ENCODE peak calls at places on chromosomes 1 and 21, in nine cellular contexts. B, H, A, L, C, T, Y, M and P are unnamed samples.

GRCh38 chr1:92473781-92474495 is 12.8 kb downstream of the GFI1 start:
- DNase-seq in B (no peak), H (no peak), A (no peak), L (no peak), C (no peak), T (no peak), Y (no peak), M (no peak), P (no peak)

GRCh38 chr1:89965203-89965900 is 29.6 kb upstream of the ZNF326 start:
- DNase-seq in B (no peak), H (no peak), A (no peak), L (no peak), C (no peak), T (no peak), Y (peak; percentile 32), M (no peak), P (no peak)

GRCh38 chr21:30561264-30561895 is at the start of gene KRTAP19-7:
- DNase-seq in B (no peak), H (no peak), A (no peak), L (no peak), C (no peak), T (no peak), Y (no peak), M (no peak), P (no peak)

GRCh38 chr1:941027-941587 is 17.4 kb downstream of the SAMD11 start:
- DNase-seq in B (no peak), H (no peak), A (no peak), L (no peak), C (no peak), T (no peak), Y (no peak), M (no peak), P (no peak)

GRCh38 chr1:210262897-210263272 is 30.3 kb downstream of the SERTAD4 start:
- DNase-seq in B (no peak), H (no peak), A (no peak), L (no peak), C (no peak), T (no peak), Y (no peak), M (no peak), P (no peak)

GRCh38 chr1:236099622-236100021 is 34.7 kb upstream of the NID1 start:
- DNase-seq in B (no peak), H (no peak), A (no peak), L (no peak), C (no peak), T (no peak), Y (no peak), M (no peak), P (no peak)

GRCh38 chr1:57091642-57092041 is 125.8 kb upstream of the C8B start:
- DNase-seq in B (no peak), H (no peak), A (no peak), L (no peak), C (no peak), T (no peak), Y (no peak), M (no peak), P (no peak)

GRCh38 chr1:40661678-40662077 is 3.8 kb downstream of the RIMS3 start:
- DNase-seq in B (no peak), H (no peak), A (no peak), L (no peak), C (no peak), T (no peak), Y (no peak), M (no peak), P (no peak)

GRCh38 chr1:11248169-11248568 is 14.2 kb downstream of the MTOR start:
- DNase-seq in B (no peak), H (no peak), A (no peak), L (no peak), C (no peak), T (no peak), Y (no peak), M (no peak), P (no peak)

GRCh38 chr1:178031856-178032320 is 62.0 kb upstream of the RASAL2 start:
- DNase-seq in B (peak; percentile 82), H (peak; percentile 97), A (peak; percentile 91), L (peak; percentile 93), C (peak; percentile 81), T (peak; percentile 84), Y (peak; percentile 86), M (peak; percentile 92), P (no peak)

DNA sequence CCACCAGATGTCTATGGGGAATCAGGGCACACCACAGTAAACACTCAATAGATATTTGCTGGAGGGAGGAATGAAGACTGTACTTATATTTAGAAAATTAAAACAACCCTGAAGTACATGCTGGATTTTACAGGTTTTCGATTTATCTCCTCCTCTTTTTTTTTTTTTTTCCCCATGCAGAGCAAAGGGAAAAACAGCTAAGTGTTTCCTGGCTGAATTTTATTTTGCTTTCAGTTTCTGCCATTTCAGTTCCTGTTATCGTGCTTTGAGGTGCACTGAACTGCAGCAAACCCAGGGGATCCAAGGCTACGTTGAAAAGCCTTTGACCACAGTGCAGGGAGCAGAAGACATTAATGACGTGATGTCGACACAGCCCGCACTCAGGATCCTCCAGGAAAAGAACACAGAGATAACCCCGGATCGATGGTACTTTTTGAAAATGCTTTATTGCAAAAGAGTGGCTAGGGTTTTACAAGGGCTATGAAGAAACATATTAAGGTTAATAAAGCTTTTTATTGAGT is 35.9 kb upstream of the CNN3 start:
- DNase-seq in B (no peak), H (peak; percentile 69), A (peak; percentile 31), L (peak; percentile 48), C (no peak), T (no peak), Y (no peak), M (no peak), P (no peak)
- H3K27ac ChIP-seq in B (peak overlapping the region; percentile 83), H (peak overlapping the region; percentile 89), A (peak overlapping the region; percentile 87), L (peak overlapping the region; percentile 74), C (peak overlapping the region; percentile 74), T (peak overlapping the region; percentile 88), Y (no peak overlapping the region), M (no peak overlapping the region), P (no peak overlapping the region)

DNA sequence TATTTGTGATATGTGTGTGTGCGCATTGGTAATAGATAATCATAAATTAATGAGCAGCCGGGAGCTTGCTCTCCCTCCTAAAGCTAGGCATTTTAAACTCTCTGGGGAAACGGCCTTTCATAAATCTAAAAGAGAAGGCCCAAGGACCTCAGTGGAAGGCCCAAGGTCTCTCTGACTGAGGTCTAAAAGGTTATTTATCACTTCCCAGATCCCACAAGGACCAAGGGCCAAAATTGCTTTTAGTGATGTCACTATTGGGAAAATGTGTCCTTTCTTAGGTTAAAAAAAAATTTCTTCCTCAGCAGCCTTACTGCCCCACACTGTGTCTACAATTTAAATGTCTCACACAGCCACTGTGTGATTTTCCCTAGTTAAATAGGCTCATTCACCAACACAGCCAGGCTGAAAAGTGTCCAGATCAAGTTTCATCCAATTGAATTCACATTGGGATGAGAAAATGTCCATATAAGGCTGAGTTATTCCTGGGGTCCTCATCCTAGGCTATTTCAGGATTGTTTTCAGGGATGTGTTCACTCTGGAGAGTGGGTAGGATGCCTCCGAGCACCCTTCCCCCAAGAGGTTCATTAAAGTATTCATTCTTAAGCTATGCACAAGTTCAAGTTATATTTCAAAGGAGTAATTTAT is 46.1 kb downstream of the SLC44A3 start:
- DNase-seq in B (no peak), H (peak; percentile 46), A (no peak), L (no peak), C (no peak), T (no peak), Y (no peak), M (no peak), P (no peak)
- H3K4me1 ChIP-seq in B (peaks cover 39% of the 10 kb centered on the region), H (peaks cover 65% of the 10 kb centered on the region), A (peaks cover 24% of the 10 kb centered on the region), L (peaks cover 31% of the 10 kb centered on the region), C (peaks cover 27% of the 10 kb centered on the region), T (peaks cover 43% of the 10 kb centered on the region), Y (no peaks in the 10 kb centered on the region), M (peaks cover 47% of the 10 kb centered on the region), P (no peaks in the 10 kb centered on the region)

DNA sequence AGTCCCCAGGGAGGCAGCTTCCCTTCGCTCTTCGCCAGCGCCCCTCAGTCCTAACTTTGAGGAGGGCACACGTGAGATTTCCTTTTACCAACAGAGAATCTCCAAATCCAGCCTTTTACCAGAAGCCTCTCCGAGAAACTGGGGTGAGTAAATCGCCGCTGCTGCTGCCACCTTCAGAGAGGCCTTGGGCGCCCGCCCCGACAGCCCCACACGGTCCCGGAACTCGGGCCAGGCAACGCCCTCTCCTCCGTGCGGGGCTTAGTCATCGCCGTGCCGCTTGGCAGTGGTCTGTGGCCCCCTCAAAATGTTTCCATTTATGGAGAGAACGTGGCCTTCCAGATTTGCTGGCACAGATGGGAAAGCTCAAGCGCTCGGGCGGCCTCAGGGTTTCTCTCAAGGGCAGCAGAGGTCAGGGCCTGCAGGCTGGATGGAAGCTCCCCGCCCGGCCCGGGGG is 41.4 kb upstream of the COL6A2 start:
- DNase-seq in B (peak; percentile 53), H (peak; percentile 70), A (peak; percentile 60), L (peak; percentile 22), C (peak; percentile 71), T (peak; percentile 87), Y (no peak), M (peak; percentile 51), P (no peak)
- H3K27ac ChIP-seq in B (peak overlapping the region; percentile 80), H (peak overlapping the region; percentile 83), A (peak overlapping the region; percentile 74), L (peak overlapping the region; percentile 76), C (peak overlapping the region; percentile 83), T (peak overlapping the region; percentile 93), Y (no peak overlapping the region), M (no peak overlapping the region), P (no peak overlapping the region)

GRCh38 chr1:150168960-150169565 is 19.3 kb downstream of the PLEKHO1 start:
- DNase-seq in B (peak; percentile 80), H (peak; percentile 83), A (peak; percentile 70), L (peak; percentile 78), C (peak; percentile 76), T (peak; percentile 67), Y (peak; percentile 79), M (peak; percentile 77), P (peak; percentile 25)

GRCh38 chr1:150164769-150165168 is 15.1 kb downstream of the PLEKHO1 start:
- DNase-seq in B (no peak), H (no peak), A (no peak), L (no peak), C (no peak), T (no peak), Y (no peak), M (no peak), P (no peak)

GRCh38 chr1:150162862-150163706 is 13.4 kb downstream of the PLEKHO1 start:
- DNase-seq in B (peak; percentile 90), H (peak; percentile 91), A (peak; percentile 89), L (peak; percentile 90), C (peak; percentile 85), T (peak; percentile 83), Y (peak; percentile 84), M (peak; percentile 97), P (no peak)

GRCh38 chr1:150164224-150164623 is 14.5 kb downstream of the PLEKHO1 start:
- DNase-seq in B (peak; percentile 67), H (peak; percentile 40), A (no peak), L (peak; percentile 56), C (no peak), T (peak; percentile 34), Y (no peak), M (no peak), P (no peak)

GRCh38 chr1:150165622-150166612 is 16.2 kb downstream of the PLEKHO1 start:
- DNase-seq in B (no peak), H (peak; percentile 74), A (peak; percentile 54), L (no peak), C (no peak), T (peak; percentile 39), Y (peak; percentile 73), M (peak; percentile 91), P (peak; percentile 27)
- H3K4me1 ChIP-seq in B (peaks cover 47% of the 10 kb centered on the region), H (peaks cover 38% of the 10 kb centered on the region), A (peaks cover 31% of the 10 kb centered on the region), L (peaks cover 53% of the 10 kb centered on the region), C (peaks cover 22% of the 10 kb centered on the region), T (peaks cover 49% of the 10 kb centered on the region), Y (peaks cover 49% of the 10 kb centered on the region), M (peaks cover 26% of the 10 kb centered on the region), P (peaks cover 13% of the 10 kb centered on the region)

DNA sequence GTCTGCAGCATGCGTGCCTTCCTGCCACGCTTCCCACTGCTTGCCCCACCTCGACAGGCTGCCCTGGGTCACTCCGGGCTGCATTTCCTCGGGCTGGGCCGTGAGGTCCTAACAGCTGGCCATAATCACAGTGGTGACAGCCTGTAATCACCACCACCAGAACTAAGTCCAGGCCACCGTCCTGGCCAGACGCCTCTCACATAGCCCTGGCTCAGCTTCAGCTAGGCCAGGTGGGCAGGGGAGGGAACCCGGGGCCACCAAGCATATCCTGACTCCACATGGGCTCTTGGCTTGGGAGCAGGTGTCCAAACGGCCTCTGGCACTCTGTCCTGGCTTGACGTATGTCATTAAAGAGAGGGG is 229.5 kb downstream of the TRABD2B start:
- DNase-seq in B (peak; percentile 32), H (no peak), A (no peak), L (no peak), C (no peak), T (peak; percentile 72), Y (no peak), M (no peak), P (no peak)
- H3K27ac ChIP-seq in B (no peak overlapping the region), H (no peak overlapping the region), A (no peak overlapping the region), L (no peak overlapping the region), C (no peak overlapping the region), T (peak overlapping the region; percentile 38), Y (no peak overlapping the region), M (no peak overlapping the region), P (no peak overlapping the region)